ENCODE peak calls at places on chromosomes 7 and 10, in eight cellular contexts. T is endothelial cell of umbilical vein; F is activated CD4-positive, alpha-beta T cell treated with anti-CD3 and anti-CD28 coated beads, Interleukin-2, amount 50 U/mL, for 1 hour; O is uterus; I is endothelial cell; Q is activated CD8-positive, alpha-beta T cell treated with anti-CD3 and anti-CD28 coated beads, Interleukin-2, amount 10 ng/mL, durations not matched to agents 7 days and 5 days; A is HT1080; U is AG09319. C is an unnamed sample.

GRCh38 chr7:128217030-128217805 is 23.9 kb upstream of the LEP start:
- DNase-seq in T (no peak), F (no peak), O (no peak), I (no peak), Q (no peak), A (peak), U (no peak), C (peak)

GRCh38 chr10:126459032-126459831 is 71.0 kb upstream of the ADAM12 start:
- DNase-seq in T (no peak), F (no peak), O (no peak), I (no peak), Q (no peak), A (peak), U (no peak), C (no peak)

GRCh38 chr7:87648316-87648715 is 20.1 kb downstream of the RUNDC3B start:
- DNase-seq in T (peak), F (no peak), O (no peak), I (no peak), Q (no peak), A (no peak), U (no peak), C (no peak)

GRCh38 chr7:54390565-54390964 is 151.6 kb upstream of the VSTM2A start:
- DNase-seq in T (no peak), F (no peak), O (no peak), I (no peak), Q (no peak), A (no peak), U (no peak), C (no peak)

GRCh38 chr7:13742719-13743640 is 246.5 kb downstream of the ETV1 start:
- DNase-seq in T (peak), F (no peak), O (no peak), I (peak), Q (no peak), A (peak), U (peak), C (no peak)

GRCh38 chr10:116146374-116146773 is 126.6 kb downstream of the GFRA1 start:
- DNase-seq in T (no peak), F (no peak), O (no peak), I (no peak), Q (no peak), A (peak), U (no peak), C (no peak)

GRCh38 chr7:110870926-110871325 is 220.0 kb upstream of the LRRN3 start:
- DNase-seq in T (no peak), F (no peak), O (no peak), I (no peak), Q (no peak), A (no peak), U (no peak), C (no peak)

GRCh38 chr7:34086064-34086463 is 180.7 kb downstream of the BMPER start:
- DNase-seq in T (no peak), F (no peak), O (no peak), I (no peak), Q (no peak), A (no peak), U (no peak), C (no peak)

GRCh38 chr10:5234106-5234877 is 37.7 kb downstream of the AKR1C4 start:
- DNase-seq in T (no peak), F (no peak), O (no peak), I (no peak), Q (no peak), A (peak), U (no peak), C (no peak)

GRCh38 chr10:70272925-70273316 is 10.9 kb downstream of the NPFFR1 start:
- DNase-seq in T (peak), F (no peak), O (no peak), I (no peak), Q (no peak), A (peak), U (no peak), C (no peak)

GRCh38 chr10:79018591-79019011 is 50.2 kb upstream of the ZMIZ1 start:
- DNase-seq in T (no peak), F (no peak), O (no peak), I (no peak), Q (no peak), A (peak), U (no peak), C (no peak)

GRCh38 chr10:15433850-15434537 is 62.9 kb upstream of the FAM171A1 start:
- DNase-seq in T (peak), F (peak), O (no peak), I (peak), Q (peak), A (peak), U (no peak), C (no peak)

GRCh38 chr7:151631149-151631967 is 111.7 kb upstream of the RHEB start:
- DNase-seq in T (peak), F (peak), O (no peak), I (no peak), Q (peak), A (peak), U (no peak), C (no peak)

GRCh38 chr10:15393417-15393816 is 22.3 kb upstream of the FAM171A1 start:
- DNase-seq in T (no peak), F (no peak), O (no peak), I (no peak), Q (no peak), A (no peak), U (no peak), C (no peak)

GRCh38 chr7:30988346-30989005 is 24.7 kb downstream of the GHRHR start:
- DNase-seq in T (no peak), F (no peak), O (peak), I (no peak), Q (no peak), A (no peak), U (no peak), C (peak)

GRCh38 chr7:101550641-101551531 is 78.2 kb downstream of the MYL10 start:
- DNase-seq in T (no peak), F (no peak), O (peak), I (no peak), Q (no peak), A (no peak), U (no peak), C (no peak)

GRCh38 chr7:133230591-133231194 is 22.2 kb upstream of the EXOC4 start:
- DNase-seq in T (peak), F (peak), O (no peak), I (peak), Q (peak), A (peak), U (peak), C (no peak)

GRCh38 chr7:36670585-36671431 is 53.5 kb downstream of the AOAH start:
- DNase-seq in T (peak), F (peak), O (no peak), I (peak), Q (peak), A (peak), U (no peak), C (no peak)

GRCh38 chr10:5319863-5320262 is 44.9 kb upstream of the UCN3 start:
- DNase-seq in T (no peak), F (no peak), O (no peak), I (no peak), Q (no peak), A (no peak), U (no peak), C (no peak)

GRCh38 chr10:30088178-30088577 is 28.8 kb upstream of the JCAD start:
- DNase-seq in T (no peak), F (no peak), O (no peak), I (no peak), Q (no peak), A (no peak), U (no peak), C (no peak)

GRCh38 chr7:141737118-141737835 is 881 bp upstream of the SSBP1 start:
- DNase-seq in T (peak), F (no peak), O (no peak), I (no peak), Q (peak), A (peak), U (no peak), C (no peak)

GRCh38 chr7:139476139-139476538 is 7.3 kb downstream of the KLRG2 start:
- DNase-seq in T (no peak), F (no peak), O (no peak), I (no peak), Q (no peak), A (no peak), U (no peak), C (no peak)

GRCh38 chr10:116798859-116799258 is 50.4 kb upstream of the ENO4 start:
- DNase-seq in T (no peak), F (no peak), O (no peak), I (no peak), Q (no peak), A (no peak), U (no peak), C (no peak)

GRCh38 chr7:91660734-91661355 is 219.7 kb downstream of the MTERF1 start:
- DNase-seq in T (no peak), F (no peak), O (no peak), I (no peak), Q (no peak), A (no peak), U (no peak), C (no peak)

GRCh38 chr7:128201067-128201689 is 39.9 kb upstream of the LEP start:
- DNase-seq in T (no peak), F (no peak), O (no peak), I (peak), Q (no peak), A (no peak), U (no peak), C (no peak)

GRCh38 chr7:101237206-101238067 is at the start of gene CLDN15:
- DNase-seq in T (peak), F (no peak), O (peak), I (no peak), Q (no peak), A (no peak), U (no peak), C (peak)

GRCh38 chr7:149355390-149356048 is 93.5 kb downstream of the ZNF783 start:
- DNase-seq in T (no peak), F (no peak), O (no peak), I (no peak), Q (no peak), A (peak), U (no peak), C (no peak)

GRCh38 chr10:124354411-124355382 is 64.0 kb downstream of the OAT start:
- DNase-seq in T (peak), F (peak), O (peak), I (no peak), Q (peak), A (peak), U (peak), C (peak)

GRCh38 chr10:54477738-54478137 is 323.3 kb downstream of the PCDH15 start:
- DNase-seq in T (no peak), F (no peak), O (no peak), I (no peak), Q (no peak), A (no peak), U (no peak), C (no peak)

GRCh38 chr7:68770649-68771048 is 827.6 kb upstream of the AUTS2 start:
- DNase-seq in T (no peak), F (no peak), O (peak), I (no peak), Q (no peak), A (no peak), U (no peak), C (peak)

GRCh38 chr7:150520145-150520544 is 5.5 kb downstream of the GIMAP7 start:
- DNase-seq in T (no peak), F (no peak), O (no peak), I (no peak), Q (peak), A (no peak), U (no peak), C (no peak)

GRCh38 chr7:28105234-28105633 is 75.4 kb downstream of the JAZF1 start:
- DNase-seq in T (no peak), F (no peak), O (no peak), I (no peak), Q (no peak), A (no peak), U (no peak), C (no peak)

GRCh38 chr10:73768881-73769280 is 13.0 kb upstream of the CHCHD1 start:
- DNase-seq in T (no peak), F (peak), O (no peak), I (no peak), Q (peak), A (no peak), U (no peak), C (no peak)

GRCh38 chr10:113225364-113225763 is 275.3 kb downstream of the TCF7L2 start:
- DNase-seq in T (no peak), F (no peak), O (no peak), I (no peak), Q (no peak), A (no peak), U (no peak), C (no peak)

GRCh38 chr7:128882134-128882533 is 19.5 kb downstream of the ATP6V1F start:
- DNase-seq in T (no peak), F (no peak), O (no peak), I (no peak), Q (no peak), A (no peak), U (no peak), C (peak)

GRCh38 chr10:18321371-18321770 is 181.1 kb downstream of the CACNB2 start:
- DNase-seq in T (no peak), F (no peak), O (no peak), I (no peak), Q (no peak), A (no peak), U (no peak), C (no peak)

GRCh38 chr10:110239892-110240291 is 32.5 kb downstream of the MXI1 start:
- DNase-seq in T (no peak), F (no peak), O (no peak), I (no peak), Q (no peak), A (no peak), U (no peak), C (no peak)

GRCh38 chr10:79318369-79318768 is 28.9 kb upstream of the PPIF start:
- DNase-seq in T (no peak), F (no peak), O (no peak), I (no peak), Q (no peak), A (no peak), U (no peak), C (no peak)

GRCh38 chr7:18357691-18358090 is 137.9 kb upstream of the HDAC9 start:
- DNase-seq in T (no peak), F (no peak), O (no peak), I (no peak), Q (no peak), A (peak), U (no peak), C (no peak)